ENCODE peak calls at places on chromosomes 12 and 14, in four cellular contexts. X is fibroblast of lung, Y is foreskin fibroblast, W is tibial artery. I is an unnamed sample.

GRCh38 chr12:81079280-81080076 is 1.6 kb downstream of the ACSS3 start:
- DNase-seq in W (no peak), Y (peak; percentile 16), X (no peak), I (no peak)

GRCh38 chr14:31934767-31935266 is 142.3 kb upstream of the ARHGAP5 start:
- DNase-seq in W (no peak), Y (peak; percentile 69), X (peak; percentile 63), I (no peak)

GRCh38 chr12:62813031-62813829 is 121.7 kb downstream of the PPM1H start:
- DNase-seq in X (peak; percentile 66), Y (peak; percentile 86), W (peak; percentile 57), I (peak; percentile 59)

GRCh38 chr12:233615-233968 is 19.6 kb upstream of the SLC6A12 start:
- DNase-seq in W (no peak), X (no peak), Y (no peak), I (no peak)

GRCh38 chr12:90490355-90490754 is 464.6 kb downstream of the CCER1 start:
- DNase-seq in W (no peak), X (no peak), Y (no peak), I (no peak)

GRCh38 chr14:90850487-90850886 is 34.3 kb upstream of the TTC7B start:
- DNase-seq in Y (peak; percentile 14), W (no peak), X (peak; percentile 77), I (no peak)

GRCh38 chr12:102543494-102543893 is 63.1 kb upstream of the IGF1 start:
- DNase-seq in X (no peak), W (no peak), Y (peak; percentile 28), I (peak; percentile 6)

GRCh38 chr12:65300679-65301349 is 22.3 kb downstream of the MSRB3 start:
- DNase-seq in Y (peak; percentile 55), X (peak; percentile 28), W (no peak), I (no peak)

GRCh38 chr12:49689236-49689635 is 18.0 kb downstream of the FMNL3 start:
- DNase-seq in W (no peak), Y (no peak), X (no peak), I (no peak)

GRCh38 chr12:67697981-67698380 is 49.4 kb downstream of the DYRK2 start:
- DNase-seq in X (peak; percentile 72), Y (no peak), W (no peak), I (no peak)

GRCh38 chr12:70590549-70591226 is 46.5 kb downstream of the PTPRB start:
- DNase-seq in W (no peak), Y (no peak), X (no peak), I (no peak)
- TF ChIP-seq CTCF in W (no peak), Y (no peak), X (no peak), I (no peak)

GRCh38 chr12:6620885-6621274 is 13.7 kb upstream of the CHD4 start:
- DNase-seq in W (no peak), X (no peak), Y (no peak), I (no peak)
- TF ChIP-seq CTCF in W (no peak), X (no peak), Y (no peak), I (no peak)

GRCh38 chr12:117402363-117402762 is 40.9 kb upstream of the NOS1 start:
- DNase-seq in X (no peak), W (no peak), Y (no peak), I (no peak)
- TF ChIP-seq CTCF in X (no peak), W (no peak), Y (no peak), I (no peak)

GRCh38 chr14:24315807-24316596 is 4.7 kb downstream of the LTB4R start:
- DNase-seq in X (no peak), W (no peak), Y (peak; percentile 46), I (no peak)
- TF ChIP-seq CTCF in X (no peak), W (no peak), Y (no peak), I (no peak)

GRCh38 chr12:40107803-40108620 is 2.1 kb upstream of the SLC2A13 start:
- DNase-seq in Y (no peak), X (no peak), W (no peak), I (no peak)
- TF ChIP-seq CTCF in Y (no peak), X (no peak), W (peak; percentile 8), I (no peak)

GRCh38 chr12:93813972-93814821 is 137.0 kb downstream of the CRADD start:
- DNase-seq in Y (peak; percentile 80), X (peak; percentile 51), W (peak; percentile 92), I (no peak)
- TF ChIP-seq CTCF in Y (no peak), X (no peak), W (peak; percentile 1), I (no peak)

DNA sequence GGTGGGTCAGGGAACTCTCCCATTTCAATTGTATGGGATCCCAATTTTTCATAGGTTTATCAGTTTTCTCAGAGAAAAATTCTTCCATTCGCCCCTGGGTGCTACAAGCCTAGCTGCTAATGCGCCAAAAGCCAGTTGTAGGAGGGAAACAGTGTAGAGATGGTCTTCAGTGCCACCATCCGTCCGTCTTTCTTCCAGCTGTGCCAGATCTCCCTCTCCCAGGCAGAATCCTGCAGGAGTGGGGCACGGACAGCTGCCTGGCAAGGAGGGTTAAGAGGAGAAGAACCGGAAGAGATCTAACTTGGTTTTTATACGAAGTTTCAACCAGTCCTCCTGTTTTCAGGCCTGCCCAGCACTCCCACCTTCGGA is 38.9 kb upstream of the FUT8 start:
- DNase-seq in W (no peak), Y (peak; percentile 41), X (no peak), I (no peak)
- TF ChIP-seq CTCF in W (no peak), Y (no peak), X (peak; percentile 11), I (no peak)

DNA sequence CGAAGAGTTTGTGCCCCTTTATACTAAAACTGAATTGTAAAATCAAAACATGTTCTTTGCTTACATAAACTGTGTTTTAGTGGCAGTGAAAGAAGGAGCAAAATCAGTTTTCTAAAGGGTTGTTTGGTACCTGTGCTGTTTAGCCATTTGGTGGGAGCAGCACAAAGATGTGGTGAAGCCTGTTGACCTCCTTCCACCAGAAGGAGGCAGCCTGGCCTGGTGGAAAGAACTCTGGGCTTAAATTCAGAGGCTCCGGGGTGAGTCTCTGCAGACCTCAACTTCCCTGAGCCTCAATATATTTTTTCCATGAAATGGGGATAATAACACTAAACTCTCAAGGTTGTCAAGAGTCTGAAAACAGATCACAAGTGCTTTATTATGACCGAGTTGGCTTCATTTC is 502.5 kb downstream of the VRK1 start:
- DNase-seq in X (no peak), W (no peak), Y (no peak), I (no peak)
- TF ChIP-seq CTCF in X (no peak), W (no peak), Y (no peak), I (no peak)

DNA sequence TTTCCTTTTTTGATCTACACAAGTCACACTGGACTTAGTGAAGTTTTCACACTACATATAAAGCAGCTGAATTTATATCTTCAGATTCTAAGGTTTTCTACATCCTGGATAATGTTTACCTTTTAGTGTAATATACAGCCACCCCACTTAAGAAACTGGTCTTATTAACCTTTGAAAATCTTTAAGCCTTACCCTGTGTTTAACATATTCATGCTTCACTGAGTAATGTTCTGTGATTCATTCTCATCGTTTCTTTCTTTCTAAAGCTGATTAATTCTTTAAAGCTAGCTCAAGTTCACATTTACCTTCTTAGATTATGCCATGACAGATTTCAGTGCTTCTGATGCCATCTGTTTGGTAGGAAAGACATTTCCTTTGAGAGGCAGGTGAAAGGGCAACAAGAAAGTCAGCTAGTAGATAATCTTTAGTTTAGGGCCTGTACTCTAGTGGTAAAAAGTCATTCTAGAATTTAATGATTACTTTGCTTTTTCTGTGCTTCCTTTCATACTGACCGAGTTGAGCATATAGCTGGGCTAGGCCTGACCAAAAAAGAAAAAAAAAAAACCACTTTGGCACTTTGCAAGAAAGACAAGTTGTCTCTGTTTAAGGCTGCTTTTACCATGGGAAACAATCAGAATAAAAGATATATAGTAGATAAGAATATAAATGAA is 690.9 kb upstream of the FBXO33 start:
- DNase-seq in W (no peak), Y (no peak), X (peak; percentile 65), I (no peak)
- TF ChIP-seq CTCF in W (no peak), Y (no peak), X (no peak), I (no peak)